ENCODE peak calls at places on chromosomes 1 and 21, in four cellular contexts. X is K562, D is WTC11, A is HepG2. G is an unnamed sample.

GRCh38 chr1:64245495-64245894 is 42.1 kb downstream of the UBE2U start:
- DNase-seq in X (no peak), A (no peak), D (no peak), G (no peak)

GRCh38 chr1:19385869-19386591 is 73.9 kb downstream of the SLC66A1 start:
- DNase-seq in A (peak), X (no peak), D (no peak), G (no peak)

GRCh38 chr1:207867136-207868081 is 43.5 kb downstream of the CD34 start:
- DNase-seq in X (no peak), D (no peak), A (no peak), G (no peak)

GRCh38 chr1:209869242-209870149 is 41.7 kb downstream of the UTP25 start:
- DNase-seq in D (no peak), X (no peak), A (no peak), G (no peak)

GRCh38 chr1:8523641-8524206 is 205.8 kb downstream of the SLC45A1 start:
- DNase-seq in A (no peak), D (no peak), X (no peak), G (no peak)

GRCh38 chr1:110155878-110156522 is 5.7 kb downstream of the SLC6A17 start:
- DNase-seq in A (peak), D (peak), X (peak), G (peak)

GRCh38 chr21:46324390-46325072 is 575 bp downstream of the PCNT start:
- DNase-seq in D (peak), X (peak), A (peak), G (peak)

GRCh38 chr1:9275567-9276034 is 17.1 kb upstream of the SPSB1 start:
- DNase-seq in A (peak), D (no peak), X (peak), G (no peak)

GRCh38 chr1:234150892-234151291 is 222.4 kb upstream of the COA6 start:
- DNase-seq in A (no peak), X (no peak), D (no peak), G (no peak)

GRCh38 chr1:37932759-37933158 is 14.1 kb downstream of the INPP5B start:
- DNase-seq in D (no peak), A (no peak), X (peak), G (no peak)

GRCh38 chr1:159991513-159991912 is 37.5 kb upstream of the SLAMF9 start:
- DNase-seq in X (no peak), D (no peak), A (peak), G (no peak)

GRCh38 chr1:22731924-22732522 is 21.4 kb downstream of the EPHB2 start:
- DNase-seq in X (peak), D (peak), A (no peak), G (peak)

GRCh38 chr1:8740034-8740449 is 77.4 kb downstream of the RERE start:
- DNase-seq in A (peak), X (no peak), D (no peak), G (no peak)

GRCh38 chr1:12617901-12618660 is at the start of gene DHRS3:
- DNase-seq in D (peak), A (peak), X (peak), G (peak)

GRCh38 chr1:92299477-92300125 is 742 bp downstream of the RPAP2 start:
- DNase-seq in A (no peak), D (no peak), X (no peak), G (no peak)

GRCh38 chr1:164787834-164788231 is 228.8 kb downstream of the PBX1 start:
- DNase-seq in D (no peak), X (no peak), A (no peak), G (no peak)
- TF ChIP-seq ELF4 in D (no peak), X (no peak), A (no peak), G (no peak)

GRCh38 chr21:31517664-31518402 is 141.7 kb upstream of the SOD1 start:
- DNase-seq in D (no peak), X (no peak), A (no peak), G (no peak)

GRCh38 chr21:31524140-31524539 is 135.4 kb upstream of the SOD1 start:
- DNase-seq in A (no peak), X (no peak), D (peak), G (no peak)

GRCh38 chr21:31521515-31521914 is 138.0 kb upstream of the SOD1 start:
- DNase-seq in A (no peak), D (no peak), X (no peak), G (no peak)

GRCh38 chr21:31518580-31518979 is 140.9 kb upstream of the SOD1 start:
- DNase-seq in X (no peak), A (no peak), D (no peak), G (no peak)

GRCh38 chr21:31520506-31521163 is 138.9 kb upstream of the SOD1 start:
- DNase-seq in X (no peak), A (no peak), D (no peak), G (no peak)
- TF ChIP-seq ELF4 in X (no peak), A (no peak), D (no peak), G (no peak)

GRCh38 chr1:221098462-221099406 is 219.5 kb downstream of the HLX start:
- DNase-seq in D (no peak), A (no peak), X (no peak), G (no peak)
- TF ChIP-seq ELF4 in D (no peak), A (no peak), X (no peak), G (no peak)

GRCh38 chr1:180156631-180157091 is 2.0 kb downstream of the QSOX1 start:
- DNase-seq in D (no peak), X (no peak), A (no peak), G (no peak)

GRCh38 chr1:180156201-180156600 is 1.5 kb downstream of the QSOX1 start:
- DNase-seq in D (no peak), X (no peak), A (no peak), G (no peak)

GRCh38 chr1:180154325-180155201 is at the start of gene QSOX1:
- DNase-seq in A (peak), D (peak), X (peak), G (peak)

GRCh38 chr1:180154003-180154324 is 705 bp upstream of the QSOX1 start:
- DNase-seq in D (no peak), X (no peak), A (no peak), G (no peak)

GRCh38 chr1:180155202-180155682 is 573 bp downstream of the QSOX1 start:
- DNase-seq in A (no peak), X (no peak), D (peak), G (no peak)
- TF ChIP-seq ELF4 in A (no peak), X (peak), D (no peak), G (no peak)

DNA sequence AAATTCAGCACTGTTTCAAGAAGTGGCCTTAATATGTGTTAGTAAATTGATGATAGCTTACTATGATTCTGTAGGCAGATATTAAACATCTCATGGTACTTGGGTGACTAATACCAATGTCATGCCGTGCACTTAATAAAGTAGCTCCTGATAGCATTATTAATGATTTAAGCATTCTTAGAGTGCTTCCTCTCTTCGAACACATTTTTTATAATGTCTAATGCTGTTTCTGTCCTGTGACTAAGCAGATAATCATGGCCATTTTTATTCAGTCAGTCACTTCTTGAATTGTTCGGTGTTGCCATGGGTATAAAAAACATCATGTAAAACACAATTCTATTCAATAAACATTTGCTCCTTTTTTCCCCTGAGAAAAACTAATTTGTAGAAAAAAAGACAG is 804.6 kb upstream of the ADGRL4 start:
- DNase-seq in D (no peak), X (no peak), A (no peak), G (no peak)
- TF ChIP-seq ELF4 in D (no peak), X (no peak), A (no peak), G (no peak)

DNA sequence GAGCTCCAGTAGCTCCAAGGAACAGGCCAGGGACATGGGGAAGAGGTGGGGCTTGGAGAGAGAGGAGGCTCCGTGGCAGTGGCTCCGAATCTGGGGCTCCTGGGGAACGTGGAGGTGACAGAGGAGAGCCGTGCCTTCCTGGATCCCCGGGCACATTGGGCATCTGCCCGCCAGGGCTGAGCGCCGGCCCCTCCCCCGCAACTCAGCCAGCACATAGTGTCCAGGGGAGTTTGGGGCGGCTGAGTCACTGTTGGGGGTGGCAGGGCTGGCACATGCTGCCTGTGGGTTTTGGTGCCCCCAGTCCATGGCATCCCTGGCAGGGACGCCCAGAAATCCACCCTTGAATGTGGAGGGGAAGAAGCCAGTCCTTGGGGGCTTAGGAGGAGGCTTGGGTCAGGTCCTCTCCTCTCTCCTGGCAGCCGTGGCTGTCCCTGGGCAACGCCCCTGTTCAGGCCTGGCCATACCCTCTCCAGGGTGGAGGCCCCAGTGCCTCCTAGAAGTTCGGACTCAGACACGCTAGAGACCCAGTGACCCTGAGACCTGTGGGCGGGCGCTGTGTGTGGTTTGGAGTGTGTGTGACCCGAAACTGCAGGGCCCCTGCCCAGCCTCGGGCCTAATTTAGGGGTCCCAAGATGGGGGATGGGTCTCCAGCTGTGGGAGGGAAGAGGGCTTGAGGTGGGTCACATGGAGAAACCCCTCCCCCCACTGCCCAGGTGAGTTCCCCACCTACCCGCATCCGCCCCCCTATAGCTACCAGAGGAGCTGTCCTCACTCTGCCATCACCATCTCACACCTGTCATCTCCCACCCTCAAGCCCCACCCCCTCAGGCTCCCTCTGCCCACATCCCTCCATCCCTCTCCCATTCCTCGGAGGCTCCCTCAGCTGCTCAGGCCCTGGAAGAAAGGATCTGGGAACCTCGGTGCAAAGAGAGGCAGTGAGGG is 1.6 kb downstream of the HSPB7 start:
- DNase-seq in X (no peak), D (no peak), A (no peak), G (no peak)
- TF ChIP-seq ELF4 in X (no peak), D (no peak), A (no peak), G (no peak)

GRCh38 chr1:165364432-165365133 is 8.1 kb upstream of the LMX1A start:
- DNase-seq in A (no peak), D (no peak), X (no peak), G (no peak)
- TF ChIP-seq ELF4 in A (no peak), D (no peak), X (no peak), G (no peak)

GRCh38 chr1:41851589-41851988 is 67.1 kb downstream of the HIVEP3 start:
- DNase-seq in X (no peak), A (no peak), D (no peak), G (no peak)
- TF ChIP-seq ELF4 in X (no peak), A (no peak), D (no peak), G (no peak)